ENCODE peak calls at places on chromosomes 11 and 22, in nine cellular contexts. U is left ventricle myocardium inferior; R is fibroblast of lung; Q is CD4-positive, CD25-positive, alpha-beta regulatory T cell; I is left lung; D is lower lobe of right lung; C is OCI-LY7; J is Peyer's patch; B is tibial artery. E is an unnamed sample. For H3K4me1 and H3K36me3, the result is how much of the 10 kb centered on the place peaks cover.

GRCh38 chr11:82003024-82003423 is 730.6 kb downstream of the FAM181B start:
- DNase-seq in U (no peak), R (no peak), Q (no peak), I (no peak), D (no peak), C (no peak), J (no peak), B (no peak), E (no peak)

GRCh38 chr11:69497221-69497787 is 15.8 kb downstream of the LINC01488 start:
- DNase-seq in U (peak), R (peak), Q (no peak), I (peak), D (peak), C (no peak), J (no peak), B (peak), E (peak)

GRCh38 chr11:101444164-101444563 is 139.6 kb downstream of the TRPC6 start:
- DNase-seq in U (no peak), R (peak), Q (no peak), I (no peak), D (no peak), C (no peak), J (no peak), B (no peak), E (peak)

GRCh38 chr11:15819679-15820286 is 536.6 kb downstream of the SOX6 start:
- DNase-seq in U (peak), R (peak), Q (no peak), I (peak), D (peak), C (peak), J (peak), B (peak), E (peak)

GRCh38 chr22:33922268-33922667 is 2.0 kb upstream of the LARGE1 start:
- DNase-seq in U (peak), R (peak), Q (no peak), I (no peak), D (no peak), C (peak), J (peak), B (peak), E (no peak)

GRCh38 chr11:19880088-19880345 is 167.4 kb downstream of the NAV2 start:
- DNase-seq in U (no peak), R (no peak), Q (no peak), I (no peak), D (no peak), C (no peak), J (no peak), B (no peak), E (no peak)

GRCh38 chr11:77886401-77886800 is 65.5 kb downstream of the AAMDC start:
- DNase-seq in U (no peak), R (peak), Q (no peak), I (no peak), D (no peak), C (no peak), J (no peak), B (no peak), E (no peak)

GRCh38 chr11:69537855-69538640 is 56.6 kb downstream of the LINC01488 start:
- DNase-seq in U (no peak), R (no peak), Q (no peak), I (no peak), D (no peak), C (no peak), J (peak), B (no peak), E (no peak)

GRCh38 chr11:16088774-16089173 is 267.6 kb downstream of the SOX6 start:
- DNase-seq in U (no peak), R (no peak), Q (no peak), I (no peak), D (no peak), C (no peak), J (no peak), B (no peak), E (no peak)

GRCh38 chr11:35390737-35391682 is 28.3 kb downstream of the SLC1A2 start:
- DNase-seq in U (no peak), R (peak), Q (no peak), I (no peak), D (no peak), C (no peak), J (peak), B (no peak), E (peak)

GRCh38 chr11:71250512-71251158 is 1.7 kb downstream of the SHANK2 start:
- DNase-seq in U (no peak), R (no peak), Q (no peak), I (no peak), D (no peak), C (no peak), J (peak), B (no peak), E (no peak)

GRCh38 chr11:15166204-15166603 is 51.5 kb downstream of the INSC start:
- DNase-seq in U (no peak), R (no peak), Q (no peak), I (no peak), D (no peak), C (no peak), J (no peak), B (no peak), E (no peak)

GRCh38 chr22:39150848-39151215 is 1.6 kb downstream of the CBX7 start:
- DNase-seq in U (no peak), R (no peak), Q (no peak), I (no peak), D (no peak), C (no peak), J (peak), B (no peak), E (no peak)

GRCh38 chr22:39148727-39149535 is 3.5 kb downstream of the CBX7 start:
- DNase-seq in U (peak), R (no peak), Q (peak), I (no peak), D (no peak), C (peak), J (peak), B (peak), E (no peak)

GRCh38 chr22:39152024-39152510 is 413 bp downstream of the CBX7 start:
- DNase-seq in U (no peak), R (no peak), Q (no peak), I (no peak), D (no peak), C (no peak), J (no peak), B (no peak), E (no peak)

GRCh38 chr22:39151329-39151975 is 1.0 kb downstream of the CBX7 start:
- DNase-seq in U (no peak), R (no peak), Q (peak), I (no peak), D (no peak), C (no peak), J (peak), B (no peak), E (peak)

GRCh38 chr22:39149915-39150847 is 2.3 kb downstream of the CBX7 start:
- DNase-seq in U (no peak), R (no peak), Q (no peak), I (no peak), D (no peak), C (no peak), J (peak), B (no peak), E (no peak)
- H3K27ac ChIP-seq in U (peak), R (no peak), Q (peak), I (no peak), D (no peak), C (peak), J (peak), B (peak), E (peak)

DNA sequence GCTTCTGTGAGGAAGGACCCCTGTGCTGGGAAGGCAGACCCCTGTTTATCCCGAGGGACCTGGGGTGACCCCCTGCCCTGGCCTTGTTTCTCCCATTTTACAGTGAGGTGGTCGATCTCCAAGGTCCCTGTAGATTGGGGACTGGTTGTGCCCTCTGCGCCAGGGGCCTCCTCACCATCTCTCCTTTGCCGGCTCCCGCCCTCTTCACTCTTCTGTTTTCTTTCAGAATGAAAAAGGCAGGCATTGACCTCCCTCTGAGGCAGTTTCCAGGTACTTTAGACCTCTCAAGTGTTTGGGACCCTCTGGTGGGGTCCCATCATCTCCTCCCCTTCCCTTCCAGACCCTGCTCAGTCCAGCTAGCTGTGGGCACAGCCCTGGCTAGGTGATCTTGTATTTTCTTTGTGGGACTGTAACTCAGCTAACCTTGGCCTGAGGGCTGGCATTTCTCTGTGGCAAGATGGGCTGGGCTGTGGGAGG is 1.5 kb downstream of the SERPINH1 start:
- DNase-seq in U (no peak), R (no peak), Q (no peak), I (no peak), D (no peak), C (no peak), J (no peak), B (no peak), E (no peak)
- H3K4me1 ChIP-seq in U (half or more), R (under half), Q (under half), I (under half), D (half or more), C (under half), J (half or more), B (under half), E (half or more)

DNA sequence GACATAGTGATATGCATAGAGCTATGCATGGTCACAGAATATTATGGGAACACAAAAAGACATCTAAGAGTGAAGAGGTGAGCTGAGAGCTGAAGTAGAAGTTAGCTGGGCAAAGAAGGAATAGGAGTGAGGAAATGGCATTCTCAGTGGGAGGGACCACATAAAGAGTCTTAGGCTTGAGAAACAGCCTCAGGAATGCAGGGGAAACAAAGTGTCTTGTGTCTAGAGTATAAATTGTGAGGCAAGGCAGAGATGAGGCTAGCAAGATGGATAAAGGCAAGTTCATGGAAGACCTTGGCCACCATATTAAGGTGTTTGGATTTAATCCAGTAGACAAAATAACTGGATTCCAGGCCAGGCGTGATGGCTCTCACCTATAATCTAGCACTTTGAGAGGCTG is 40.6 kb upstream of the CRTAM start:
- DNase-seq in U (no peak), R (no peak), Q (no peak), I (no peak), D (no peak), C (no peak), J (no peak), B (no peak), E (no peak)
- H3K36me3 ChIP-seq in U (under half), R (under half), Q (half or more), I (under half), D (under half), C (half or more), J (under half), B (under half), E (under half)

DNA sequence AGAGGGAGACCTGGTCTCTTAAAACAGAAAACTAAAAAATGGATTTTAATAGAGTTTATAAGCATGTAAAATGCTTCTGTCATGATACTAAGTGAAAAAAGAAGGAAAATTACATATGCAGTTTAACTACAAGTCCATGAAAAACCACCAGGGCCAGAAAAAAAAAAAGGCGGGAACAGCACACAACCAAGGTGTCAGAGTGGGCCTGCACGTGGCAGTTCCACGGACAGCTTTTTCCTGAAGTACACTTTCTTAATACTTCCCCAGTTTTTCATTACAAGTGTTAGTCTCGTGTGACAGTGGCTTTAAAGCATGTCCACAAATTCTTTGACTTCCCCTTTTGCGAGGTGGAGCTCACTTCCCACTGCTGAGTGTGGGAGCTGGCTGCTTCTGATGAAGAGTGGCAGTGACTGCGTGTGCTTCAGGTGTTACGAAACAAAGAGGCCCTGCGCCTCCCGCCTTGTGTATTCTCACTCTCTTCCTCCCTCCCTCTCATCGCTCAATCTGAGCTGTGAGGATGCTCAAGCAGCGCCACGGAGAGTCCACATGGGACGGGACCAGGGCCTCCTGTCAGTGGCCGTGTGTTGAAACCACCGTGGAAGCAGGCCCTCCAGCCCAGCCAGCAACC is 16.4 kb downstream of the PPM1F start:
- DNase-seq in U (no peak), R (peak), Q (no peak), I (peak), D (peak), C (no peak), J (no peak), B (peak), E (no peak)
- H3K27ac ChIP-seq in U (peak), R (peak), Q (no peak), I (peak), D (peak), C (no peak), J (no peak), B (peak), E (peak)

GRCh38 chr11:27471067-27471587 is 1.5 kb downstream of the LGR4 start:
- DNase-seq in U (no peak), R (no peak), Q (no peak), I (no peak), D (no peak), C (no peak), J (no peak), B (no peak), E (no peak)

GRCh38 chr11:27469333-27469680 is 3.3 kb downstream of the LGR4 start:
- DNase-seq in U (no peak), R (no peak), Q (no peak), I (no peak), D (no peak), C (no peak), J (no peak), B (no peak), E (no peak)

GRCh38 chr11:27471588-27472397 is 797 bp downstream of the LGR4 start:
- DNase-seq in U (peak), R (no peak), Q (peak), I (peak), D (peak), C (no peak), J (peak), B (peak), E (peak)

GRCh38 chr11:27468643-27469332 is 3.8 kb downstream of the LGR4 start:
- DNase-seq in U (no peak), R (no peak), Q (no peak), I (no peak), D (no peak), C (no peak), J (no peak), B (no peak), E (peak)

GRCh38 chr11:27470166-27470565 is 2.4 kb downstream of the LGR4 start:
- DNase-seq in U (no peak), R (no peak), Q (no peak), I (no peak), D (no peak), C (no peak), J (no peak), B (no peak), E (no peak)
- H3K4me1 ChIP-seq in U (half or more), R (under half), Q (under half), I (under half), D (under half), C (under half), J (under half), B (under half), E (half or more)

GRCh38 chr11:45937916-45938315 is 15.5 kb downstream of the LARGE2 start:
- DNase-seq in U (no peak), R (no peak), Q (no peak), I (no peak), D (no peak), C (no peak), J (no peak), B (no peak), E (no peak)
- H3K36me3 ChIP-seq in U (half or more), R (under half), Q (half or more), I (under half), D (half or more), C (under half), J (under half), B (half or more), E (under half)

GRCh38 chr11:60459345-60459744 is 3.7 kb downstream of the MS4A1 start:
- DNase-seq in U (no peak), R (no peak), Q (no peak), I (no peak), D (no peak), C (peak), J (no peak), B (no peak), E (no peak)

GRCh38 chr11:60457576-60457975 is 1.9 kb downstream of the MS4A1 start:
- DNase-seq in U (no peak), R (no peak), Q (no peak), I (no peak), D (no peak), C (peak), J (peak), B (no peak), E (no peak)

GRCh38 chr11:60455531-60456042 is at the start of gene MS4A1:
- DNase-seq in U (no peak), R (no peak), Q (no peak), I (no peak), D (no peak), C (peak), J (peak), B (no peak), E (no peak)

GRCh38 chr11:60454212-60454611 is 1.4 kb upstream of the MS4A1 start:
- DNase-seq in U (no peak), R (no peak), Q (no peak), I (no peak), D (no peak), C (peak), J (no peak), B (no peak), E (no peak)
- H3K27ac ChIP-seq in U (no peak), R (no peak), Q (no peak), I (no peak), D (no peak), C (peak), J (no peak), B (no peak), E (no peak)

GRCh38 chr22:37741312-37741795 is 44.5 kb downstream of the TRIOBP start:
- DNase-seq in U (peak), R (peak), Q (no peak), I (peak), D (peak), C (no peak), J (peak), B (peak), E (peak)

GRCh38 chr22:37740455-37741311 is 43.8 kb downstream of the TRIOBP start:
- DNase-seq in U (no peak), R (no peak), Q (no peak), I (no peak), D (no peak), C (no peak), J (no peak), B (no peak), E (peak)

GRCh38 chr22:37739611-37740049 is 42.8 kb downstream of the TRIOBP start:
- DNase-seq in U (peak), R (no peak), Q (no peak), I (peak), D (peak), C (peak), J (no peak), B (no peak), E (no peak)

GRCh38 chr22:37742374-37743092 is 45.7 kb downstream of the TRIOBP start:
- DNase-seq in U (no peak), R (peak), Q (no peak), I (no peak), D (no peak), C (no peak), J (peak), B (no peak), E (peak)

GRCh38 chr22:37739000-37739399 is 42.2 kb downstream of the TRIOBP start:
- DNase-seq in U (peak), R (peak), Q (no peak), I (no peak), D (peak), C (no peak), J (peak), B (no peak), E (no peak)
- H3K4me1 ChIP-seq in U (under half), R (under half), Q (under half), I (under half), D (under half), C (under half), J (under half), B (under half), E (under half)

DNA sequence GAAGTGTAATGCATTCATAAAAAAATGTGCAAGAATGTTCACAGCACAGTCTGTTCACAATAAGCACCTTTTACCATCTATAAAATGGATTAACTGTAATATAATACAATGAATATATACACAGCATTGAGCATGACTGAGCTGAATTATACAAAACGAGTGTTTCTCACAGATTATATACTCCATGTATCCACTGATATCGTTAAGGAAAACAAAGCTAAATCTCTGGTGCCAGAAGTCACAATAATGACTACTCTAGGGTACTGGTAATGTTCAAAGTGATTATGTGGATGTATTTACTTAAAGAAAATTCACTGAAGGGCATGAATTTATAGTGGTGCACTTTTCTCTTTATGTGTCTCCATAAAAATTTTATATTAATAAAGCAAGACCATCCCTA is 33.2 kb downstream of the ACAT1 start:
- DNase-seq in U (no peak), R (no peak), Q (no peak), I (no peak), D (no peak), C (no peak), J (no peak), B (no peak), E (no peak)
- H3K36me3 ChIP-seq in U (half or more), R (under half), Q (half or more), I (under half), D (half or more), C (half or more), J (under half), B (half or more), E (under half)

DNA sequence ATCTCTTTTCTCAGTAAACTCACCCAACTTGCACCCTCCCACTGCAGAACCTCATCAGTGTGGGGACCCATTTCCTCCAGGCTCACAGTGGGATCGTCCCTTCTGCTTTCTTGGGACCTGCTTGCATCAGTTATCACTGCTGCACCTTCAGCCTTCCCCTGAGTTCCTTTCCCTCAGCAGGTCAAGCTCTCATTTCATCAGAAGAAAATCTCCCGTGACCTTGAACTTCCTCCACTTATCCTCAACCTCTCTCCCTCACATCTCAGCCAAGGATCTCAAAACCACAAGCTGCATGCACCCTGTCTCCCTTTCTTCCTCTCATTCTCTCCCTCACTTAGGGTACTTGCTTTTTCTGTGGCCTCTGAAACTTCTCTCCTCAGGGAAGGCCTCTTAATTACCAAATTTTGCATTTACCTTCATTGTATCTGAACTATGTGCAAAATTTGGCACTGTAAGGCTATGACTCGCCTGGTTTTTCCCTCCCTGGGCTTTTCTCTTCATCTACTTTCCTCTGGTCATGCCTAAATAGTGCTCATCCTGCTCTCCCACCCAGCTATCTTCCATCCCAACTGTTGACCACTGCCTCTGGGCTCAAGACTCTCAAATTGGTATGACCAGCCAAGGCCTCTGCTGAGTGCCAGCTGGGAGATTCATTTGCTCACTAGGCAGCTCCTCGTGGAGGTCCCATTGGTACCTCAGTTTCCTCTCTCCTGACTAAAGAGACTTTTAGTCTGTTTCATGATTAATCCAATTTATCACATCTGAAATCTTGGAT is 2.7 kb upstream of the RCE1 start:
- DNase-seq in U (no peak), R (no peak), Q (no peak), I (no peak), D (no peak), C (no peak), J (no peak), B (no peak), E (no peak)
- H3K27ac ChIP-seq in U (no peak), R (no peak), Q (peak), I (no peak), D (no peak), C (peak), J (no peak), B (no peak), E (no peak)